ENCODE peak calls at places on chromosomes 6 and 20, in four cellular contexts. J is body of pancreas, M is A549, C is tibial nerve. X is an unnamed sample.

GRCh38 chr20:52105573-52106422 is 85.8 kb downstream of the ZFP64 start:
- DNase-seq in J (no peak), M (peak), C (no peak), X (no peak)

GRCh38 chr20:38449046-38449445 is 13.9 kb upstream of the SNHG17 start:
- DNase-seq in J (no peak), M (no peak), C (no peak), X (no peak)

GRCh38 chr20:1805161-1805581 is 90.0 kb upstream of the SIRPA start:
- DNase-seq in J (no peak), M (no peak), C (no peak), X (no peak)

GRCh38 chr20:272718-273117 is 15.2 kb downstream of the DEFB132 start:
- DNase-seq in J (no peak), M (no peak), C (no peak), X (no peak)

GRCh38 chr6:25296217-25296905 is 17.2 kb downstream of the CARMIL1 start:
- DNase-seq in J (no peak), M (no peak), C (no peak), X (no peak)

GRCh38 chr6:157975456-157975855 is 6.2 kb upstream of the SYNJ2 start:
- DNase-seq in J (no peak), M (no peak), C (no peak), X (no peak)

GRCh38 chr6:25156123-25156522 is 123.1 kb upstream of the CARMIL1 start:
- DNase-seq in J (no peak), M (no peak), C (no peak), X (no peak)

GRCh38 chr20:37880726-37881591 is 22.0 kb upstream of the VSTM2L start:
- DNase-seq in J (peak), M (no peak), C (no peak), X (no peak)

GRCh38 chr20:63767886-63768285 is 28.3 kb downstream of the SLC2A4RG start:
- DNase-seq in J (no peak), M (no peak), C (no peak), X (no peak)

GRCh38 chr20:21707267-21707666 is 1.8 kb downstream of the PAX1 start:
- DNase-seq in J (no peak), M (no peak), C (no peak), X (no peak)
- TF ChIP-seq POLR2A in J (no peak), M (no peak), C (no peak), X (no peak)

DNA sequence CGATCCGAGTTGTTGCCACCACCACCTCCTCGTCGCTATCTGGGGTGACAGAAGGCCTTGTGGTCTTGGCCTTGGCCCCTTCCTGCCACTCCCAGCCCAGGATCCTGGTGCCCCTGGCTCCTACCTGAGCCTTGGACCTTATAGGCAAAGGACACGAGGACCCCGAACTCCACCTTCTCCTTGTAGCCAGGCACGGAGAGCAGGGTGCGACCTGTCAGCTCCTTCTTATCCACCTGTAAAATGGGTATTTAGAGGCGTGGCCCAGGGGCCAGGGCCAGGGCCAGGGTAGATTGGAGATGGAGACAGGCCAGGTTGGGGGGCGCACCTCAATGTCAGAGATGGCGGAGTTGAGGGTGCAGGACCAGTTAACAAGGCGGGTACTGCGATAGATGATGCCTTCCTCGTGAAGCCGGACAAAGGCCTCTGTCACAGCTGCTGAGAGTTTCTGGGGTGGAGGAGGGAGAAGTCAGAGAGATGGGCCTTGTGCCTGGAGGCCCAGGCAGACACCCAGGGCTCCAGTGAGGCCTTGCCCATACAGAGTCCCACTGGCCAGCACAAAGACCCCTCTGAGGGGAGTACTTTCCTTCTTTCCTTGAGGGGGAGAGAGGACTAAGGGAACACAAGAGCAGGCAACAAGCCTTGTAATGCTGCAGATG is 7.3 kb upstream of the VWA7 start:
- DNase-seq in J (no peak), M (no peak), C (no peak), X (no peak)
- TF ChIP-seq POLR2A in J (no peak), M (no peak), C (no peak), X (no peak)

GRCh38 chr6:42988486-42989020 is 4.2 kb downstream of the PPP2R5D start:
- DNase-seq in J (no peak), M (no peak), C (no peak), X (no peak)

GRCh38 chr6:42987533-42988451 is 3.4 kb downstream of the PPP2R5D start:
- DNase-seq in J (no peak), M (no peak), C (no peak), X (no peak)

GRCh38 chr6:42981866-42982265 is 2.5 kb upstream of the PPP2R5D start:
- DNase-seq in J (no peak), M (no peak), C (no peak), X (no peak)

GRCh38 chr6:42984924-42985475 is 630 bp downstream of the PPP2R5D start:
- DNase-seq in J (peak), M (no peak), C (no peak), X (no peak)

DNA sequence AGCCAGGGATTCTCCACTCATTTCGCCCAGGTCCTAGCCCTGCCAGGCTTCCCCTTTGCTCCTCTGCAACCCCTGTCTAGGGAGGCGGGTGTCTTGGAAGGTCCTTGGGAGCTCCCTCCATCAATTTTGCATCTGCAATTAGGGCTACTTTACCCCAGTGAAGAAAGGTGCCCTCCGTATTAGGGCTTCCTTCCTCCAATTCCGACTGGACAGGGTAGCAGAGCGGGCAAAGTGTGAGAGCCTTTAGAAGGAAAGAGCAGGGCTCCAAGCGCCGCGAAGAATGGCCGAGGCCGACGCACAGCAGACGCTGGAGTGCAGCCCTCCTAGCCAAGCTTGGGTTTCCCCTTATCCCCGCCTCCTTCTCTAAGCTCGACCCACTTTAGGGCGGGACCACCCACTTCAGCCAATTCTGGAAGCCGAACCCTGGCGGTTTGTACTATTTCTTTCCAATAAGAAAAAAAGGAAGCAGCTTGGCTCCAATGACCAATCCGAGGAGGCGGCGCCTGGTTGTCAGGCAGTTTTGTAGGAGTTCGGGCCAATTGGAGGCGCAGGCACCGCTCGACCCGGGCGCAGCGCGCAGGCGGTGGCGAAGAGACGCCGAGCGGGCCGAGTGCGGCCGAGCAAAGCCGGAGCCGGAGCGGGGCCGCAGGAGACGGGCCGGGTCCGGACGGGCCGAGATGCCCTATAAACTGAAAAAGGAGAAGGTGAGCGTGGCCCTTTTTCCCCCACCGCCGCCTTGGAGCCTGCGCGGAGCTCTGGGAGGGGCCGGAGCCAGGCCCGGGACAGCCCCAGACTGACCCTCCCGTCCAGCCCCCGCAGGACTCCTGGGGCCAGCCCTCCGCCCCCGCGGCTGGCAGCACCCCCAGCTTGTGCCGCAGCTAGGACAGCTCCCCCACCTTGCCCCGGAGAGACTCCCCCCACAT is at the start of gene PPP2R5D:
- DNase-seq in J (peak), M (peak), C (peak), X (peak)
- TF ChIP-seq POLR2A in J (peak), M (peak), C (peak), X (peak)

DNA sequence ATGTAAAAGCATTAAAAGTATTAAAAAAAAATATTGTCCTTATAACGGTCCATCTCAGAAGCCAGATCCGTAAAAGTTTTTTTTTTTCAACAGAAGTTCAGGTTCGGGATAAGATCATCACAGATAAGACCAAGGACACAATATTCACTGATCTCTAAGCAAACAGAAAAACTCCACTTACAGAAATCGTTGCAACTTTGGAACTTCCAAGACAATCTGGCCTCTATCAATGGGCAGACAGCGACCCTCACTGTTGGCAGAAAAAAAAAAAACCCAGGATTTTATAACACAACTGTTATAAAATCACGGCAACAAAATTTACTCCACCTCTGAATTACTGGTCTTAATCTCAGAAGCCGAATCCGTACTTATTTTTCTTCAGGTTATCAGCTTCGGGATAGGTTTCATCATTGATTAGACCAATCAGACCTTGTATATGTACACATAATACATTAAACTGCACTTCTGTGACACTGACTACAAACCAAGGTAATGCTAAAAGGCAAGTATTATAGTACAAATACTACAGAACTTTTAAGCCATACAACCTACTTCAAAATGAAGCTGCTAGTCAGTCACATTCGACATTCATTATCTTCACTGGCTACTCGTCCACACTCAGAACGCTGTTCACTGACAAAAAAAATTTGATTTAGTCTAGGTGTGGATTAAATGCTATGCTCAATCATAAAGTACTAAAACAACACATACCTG is 34.7 kb upstream of the SYNCRIP start:
- DNase-seq in J (no peak), M (no peak), C (no peak), X (no peak)
- TF ChIP-seq POLR2A in J (no peak), M (no peak), C (no peak), X (no peak)

GRCh38 chr6:34154668-34155447 is 9.0 kb upstream of the GRM4 start:
- DNase-seq in J (peak), M (peak), C (no peak), X (peak)
- TF ChIP-seq POLR2A in J (no peak), M (no peak), C (no peak), X (no peak)

DNA sequence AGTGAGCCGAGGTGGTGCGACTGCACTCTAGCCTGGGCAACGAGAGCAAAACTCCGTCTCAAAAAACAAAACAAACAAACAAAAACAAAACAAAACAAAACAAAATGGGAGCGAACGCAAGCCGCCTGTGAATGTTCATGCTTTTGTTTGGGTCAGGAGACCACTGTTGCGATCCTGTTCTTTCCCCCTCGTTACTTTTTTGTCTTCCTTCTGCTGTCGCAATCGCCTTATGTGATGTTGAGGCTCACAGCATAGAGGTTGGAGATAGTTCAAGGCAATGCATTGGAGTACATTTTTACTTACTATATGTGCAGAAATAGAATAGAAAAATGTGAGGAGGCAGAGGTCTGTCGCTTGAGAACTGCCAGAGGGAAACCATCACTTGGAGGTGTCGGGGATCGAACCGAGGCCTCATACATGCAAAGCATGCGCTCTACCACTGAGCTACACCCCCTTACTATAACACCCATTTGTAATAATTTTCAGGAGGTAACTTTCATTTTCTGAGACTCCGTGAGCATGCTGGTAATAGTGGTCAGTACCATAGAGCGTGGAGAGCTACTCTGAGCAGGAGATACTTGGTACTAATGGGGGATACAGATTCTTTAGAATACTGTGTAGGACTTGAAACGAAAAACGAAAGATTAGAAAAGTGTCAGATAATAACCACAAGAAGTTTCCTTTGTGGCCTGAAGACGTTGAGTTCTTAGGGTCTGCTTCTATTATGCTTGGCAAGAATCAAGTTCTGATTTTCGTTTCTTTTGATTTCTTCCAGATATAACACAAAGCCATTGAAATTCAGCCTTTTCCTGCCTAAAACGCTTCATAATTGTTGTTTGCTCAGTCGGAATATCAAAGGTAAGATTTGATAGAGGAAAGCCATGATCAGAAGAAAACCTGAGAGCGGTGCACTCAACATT is 121.1 kb downstream of the TRIM27 start:
- DNase-seq in J (no peak), M (peak), C (no peak), X (no peak)
- TF ChIP-seq POLR2A in J (no peak), M (no peak), C (no peak), X (no peak)